ENCODE peak calls at places on chromosome 10, in nine cellular contexts. Q, R, S, O, Y, E, V, J and D are unnamed samples.
A peak's percentile ranks its signal among the peaks of the same experiment; 100 is the strongest.

GRCh38 chr10:49749144-49749543 is 13.0 kb downstream of the OGDHL start:
- DNase-seq in V (no peak), R (no peak), Q (no peak), J (no peak), O (no peak), S (no peak), E (no peak), Y (no peak), D (peak; percentile 52)

GRCh38 chr10:101772895-101773761 is 2.8 kb downstream of the FGF8 start:
- DNase-seq in V (no peak), Y (no peak), E (no peak), O (no peak), S (no peak), Q (no peak), J (no peak), R (no peak), D (no peak)

GRCh38 chr10:15661574-15661973 is 58.1 kb downstream of the ITGA8 start:
- DNase-seq in R (no peak), E (no peak), V (peak; percentile 11), O (no peak), S (no peak), J (no peak), Q (no peak), Y (no peak), D (no peak)

GRCh38 chr10:44372181-44372580 is 12.7 kb downstream of the CXCL12 start:
- DNase-seq in J (no peak), R (no peak), S (no peak), Q (no peak), Y (no peak), E (no peak), V (no peak), O (no peak), D (no peak)

GRCh38 chr10:129552119-129552518 is 85.1 kb downstream of the MGMT start:
- DNase-seq in R (no peak), V (no peak), J (no peak), S (no peak), Y (no peak), Q (no peak), O (no peak), E (no peak), D (no peak)

GRCh38 chr10:36489928-36490279 is 635.5 kb upstream of the ANKRD30A start:
- DNase-seq in E (no peak), Q (no peak), R (no peak), Y (peak; percentile 65), V (peak; percentile 64), S (peak; percentile 86), O (peak; percentile 84), J (peak; percentile 52), D (no peak)

GRCh38 chr10:79111846-79112614 is 43.3 kb downstream of the ZMIZ1 start:
- DNase-seq in R (peak; percentile 76), V (no peak), O (no peak), E (no peak), S (no peak), Y (no peak), J (no peak), Q (no peak), D (no peak)

GRCh38 chr10:16930540-16930939 is 113.3 kb upstream of the RSU1 start:
- DNase-seq in Q (no peak), V (no peak), O (no peak), S (no peak), E (no peak), R (no peak), Y (no peak), J (no peak), D (no peak)

GRCh38 chr10:72263613-72264241 is 10.0 kb upstream of the DDIT4 start:
- DNase-seq in S (no peak), Y (no peak), E (no peak), J (no peak), V (no peak), O (no peak), Q (no peak), R (no peak), D (no peak)